ENCODE peak calls at places on chromosomes 2 and 18, in four cellular contexts. S is K562, M is WTC11, B is HEK293T. K is an unnamed sample.

GRCh38 chr18:48589797-48590519 is 51.1 kb downstream of the CTIF start:
- DNase-seq in S (no peak), M (no peak), B (no peak), K (no peak)

GRCh38 chr18:55582325-55582724 is 5.7 kb downstream of the TCF4 start:
- DNase-seq in S (no peak), M (peak), B (no peak), K (no peak)

GRCh38 chr2:38909872-38910271 is 20.2 kb downstream of the ARHGEF33 start:
- DNase-seq in S (no peak), M (no peak), B (no peak), K (no peak)

GRCh38 chr2:69010437-69011194 is 2.4 kb upstream of the ANTXR1 start:
- DNase-seq in S (no peak), M (no peak), B (no peak), K (no peak)

GRCh38 chr2:107721178-107721577 is 105.5 kb upstream of the RGPD4 start:
- DNase-seq in S (no peak), M (no peak), B (no peak), K (no peak)

GRCh38 chr2:232976176-232976575 is 36.9 kb downstream of the NGEF start:
- DNase-seq in S (no peak), M (no peak), B (no peak), K (no peak)

GRCh38 chr2:164981217-164981990 is 26.1 kb upstream of the SLC38A11 start:
- DNase-seq in S (no peak), M (no peak), B (no peak), K (no peak)

GRCh38 chr2:172102159-172102857 is 392 bp downstream of the DLX2 start:
- DNase-seq in S (peak), M (peak), B (no peak), K (no peak)

GRCh38 chr2:227608469-227609338 is 5.9 kb downstream of the SCYGR3 start:
- DNase-seq in S (no peak), M (no peak), B (no peak), K (no peak)

GRCh38 chr2:142180820-142181533 is 50.2 kb upstream of the LRP1B start:
- DNase-seq in S (no peak), M (peak), B (peak), K (peak)

GRCh38 chr2:118110991-118111390 is 22.7 kb downstream of the INSIG2 start:
- DNase-seq in S (no peak), M (no peak), B (no peak), K (no peak)

GRCh38 chr18:50126466-50126865 is 68.5 kb downstream of the MYO5B start:
- DNase-seq in S (no peak), M (no peak), B (no peak), K (no peak)

GRCh38 chr18:11322006-11322405 is 172.6 kb upstream of the PIEZO2 start:
- DNase-seq in S (no peak), M (no peak), B (no peak), K (no peak)

GRCh38 chr2:205802069-205802468 is 119.8 kb downstream of the NRP2 start:
- DNase-seq in S (no peak), M (no peak), B (no peak), K (no peak)

GRCh38 chr2:43169987-43170732 is 56.2 kb downstream of the ZFP36L2 start:
- DNase-seq in S (peak), M (peak), B (peak), K (no peak)

GRCh38 chr18:22280453-22280750 is 111.0 kb downstream of the GATA6 start:
- DNase-seq in S (no peak), M (no peak), B (no peak), K (no peak)

GRCh38 chr2:20452551-20452950 is 5.7 kb downstream of the RHOB start:
- DNase-seq in S (no peak), M (no peak), B (no peak), K (no peak)

GRCh38 chr2:241855888-241856422 is 2.7 kb downstream of the PDCD1 start:
- DNase-seq in S (no peak), M (no peak), B (no peak), K (no peak)

GRCh38 chr2:68734688-68735525 is at the start of gene ARHGAP25:
- DNase-seq in S (no peak), M (no peak), B (no peak), K (no peak)

GRCh38 chr2:44807344-44808025 is 134.0 kb upstream of the SIX3 start:
- DNase-seq in S (no peak), M (no peak), B (no peak), K (no peak)

GRCh38 chr2:149290662-149291061 is 39.7 kb upstream of the LYPD6 start:
- DNase-seq in S (no peak), M (no peak), B (no peak), K (no peak)

GRCh38 chr2:206086683-206087350 is 843 bp upstream of the INO80D start:
- DNase-seq in S (peak), M (no peak), B (no peak), K (no peak)

GRCh38 chr2:225002039-225002655 is 40.1 kb downstream of the DOCK10 start:
- DNase-seq in S (peak), M (peak), B (peak), K (peak)

GRCh38 chr2:156649596-156649995 is 213.4 kb downstream of the GPD2 start:
- DNase-seq in S (no peak), M (no peak), B (no peak), K (no peak)

GRCh38 chr2:22893773-22894517 is 491.0 kb upstream of the KLHL29 start:
- DNase-seq in S (no peak), M (no peak), B (no peak), K (no peak)

GRCh38 chr2:181054843-181055242 is 74.4 kb downstream of the UBE2E3 start:
- DNase-seq in S (no peak), M (no peak), B (no peak), K (no peak)

GRCh38 chr2:145411493-145411892 is 891.6 kb upstream of the ZEB2 start:
- DNase-seq in S (no peak), M (no peak), B (no peak), K (no peak)

GRCh38 chr2:166671235-166671634 is 177.2 kb upstream of the SCN7A start:
- DNase-seq in S (no peak), M (no peak), B (no peak), K (no peak)

GRCh38 chr2:202251494-202251893 is 13.1 kb upstream of the SUMO1 start:
- DNase-seq in S (no peak), M (no peak), B (no peak), K (no peak)

GRCh38 chr2:202249864-202250263 is 11.5 kb upstream of the SUMO1 start:
- DNase-seq in S (no peak), M (peak), B (no peak), K (no peak)

GRCh38 chr2:202249521-202249850 is 11.1 kb upstream of the SUMO1 start:
- DNase-seq in S (no peak), M (no peak), B (no peak), K (no peak)
- TF ChIP-seq SP1 in S (no peak), M (no peak), B (no peak), K (no peak)

GRCh38 chr2:1727101-1727771 is 17.1 kb downstream of the PXDN start:
- DNase-seq in S (no peak), M (no peak), B (peak), K (no peak)
- TF ChIP-seq SP1 in S (no peak), M (no peak), B (no peak), K (no peak)

DNA sequence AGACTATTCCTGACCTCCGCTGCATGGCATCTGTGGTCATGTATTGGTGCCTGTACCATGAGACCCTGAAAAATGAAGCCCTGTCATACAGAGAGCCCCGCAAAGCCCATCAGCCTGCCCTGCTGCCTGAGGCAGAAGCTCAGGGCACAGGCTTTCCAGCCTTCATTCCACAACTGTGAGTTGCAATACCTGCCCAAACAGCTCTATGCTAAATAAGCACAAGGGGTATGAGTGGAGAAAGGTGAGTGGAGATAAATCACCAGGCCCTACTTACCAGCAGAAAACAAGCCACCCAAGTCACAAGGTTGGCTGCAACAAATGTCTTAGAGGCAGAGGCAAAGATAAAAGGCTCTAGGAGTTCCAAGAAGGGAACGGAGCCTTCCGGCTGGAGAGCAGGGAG is 277.4 kb downstream of the TNS1 start:
- DNase-seq in S (no peak), M (no peak), B (no peak), K (no peak)
- TF ChIP-seq SP1 in S (no peak), M (no peak), B (no peak), K (no peak)

GRCh38 chr2:30656079-30656478 is 151.2 kb downstream of the CAPN13 start:
- DNase-seq in S (no peak), M (no peak), B (no peak), K (no peak)
- TF ChIP-seq SP1 in S (no peak), M (no peak), B (no peak), K (no peak)

GRCh38 chr2:138762515-138762914 is 17.7 kb downstream of the NXPH2 start:
- DNase-seq in S (no peak), M (no peak), B (no peak), K (no peak)
- TF ChIP-seq SP1 in S (no peak), M (no peak), B (no peak), K (no peak)

GRCh38 chr2:133561045-133561852 is 7.0 kb downstream of the NCKAP5 start:
- DNase-seq in S (no peak), M (no peak), B (peak), K (peak)
- TF ChIP-seq SP1 in S (no peak), M (no peak), B (no peak), K (no peak)

DNA sequence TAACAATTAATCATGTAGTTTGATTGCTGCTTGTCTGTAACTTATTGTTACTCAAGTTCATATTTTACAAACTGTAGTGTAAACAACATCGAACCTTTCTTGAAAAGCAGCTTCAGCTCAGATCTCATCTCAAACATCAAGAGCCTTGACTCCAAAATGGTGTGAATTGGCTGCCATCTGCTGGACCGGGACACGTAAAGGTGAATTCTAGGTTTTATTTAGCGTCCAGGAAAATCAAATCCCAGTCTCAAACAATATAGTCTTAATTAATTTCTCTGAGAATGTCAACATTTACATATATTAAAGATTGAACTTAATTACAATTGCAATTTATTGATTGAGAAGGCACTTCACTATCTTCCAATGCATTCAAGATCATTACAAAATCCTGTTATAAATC is 453.0 kb downstream of the GALR1 start:
- DNase-seq in S (no peak), M (peak), B (no peak), K (no peak)
- TF ChIP-seq SP1 in S (no peak), M (no peak), B (no peak), K (no peak)

GRCh38 chr2:95303191-95303914 is 6.2 kb downstream of the KCNIP3 start:
- DNase-seq in S (no peak), M (no peak), B (no peak), K (no peak)
- TF ChIP-seq SP1 in S (no peak), M (no peak), B (no peak), K (no peak)

K was measured in HCT116.